ENCODE peak calls at places on chromosome 17, in six cellular contexts. One of them, this sample, is unnamed.

GRCh38 chr17:38619451-38619795 is 13.7 kb upstream of the SRCIN1 start:
- DNase-seq in HCT116: no peak
- DNase-seq in HepG2: no peak
- DNase-seq in K562: no peak
- DNase-seq in H1: no peak
- DNase-seq in GM12878: no peak
- DNase-seq in this sample: no peak

GRCh38 chr17:57667461-57667923 is 77.6 kb downstream of the CCDC182 start:
- DNase-seq in HCT116: no peak
- DNase-seq in HepG2: no peak
- DNase-seq in K562: no peak
- DNase-seq in H1: no peak
- DNase-seq in GM12878: no peak
- DNase-seq in this sample: no peak

GRCh38 chr17:75271955-75272847 is 1.2 kb upstream of the MIF4GD start:
- DNase-seq in HCT116: no peak
- DNase-seq in HepG2: no peak
- DNase-seq in K562: peak; percentile 16
- DNase-seq in H1: no peak
- DNase-seq in GM12878: no peak
- DNase-seq in this sample: no peak

GRCh38 chr17:73827627-73828241 is 183.5 kb upstream of the SDK2 start:
- DNase-seq in HCT116: no peak
- DNase-seq in HepG2: peak; percentile 24
- DNase-seq in K562: no peak
- DNase-seq in H1: peak; percentile 38
- DNase-seq in GM12878: no peak
- DNase-seq in this sample: peak; percentile 88

GRCh38 chr17:66975188-66975587 is 10.7 kb downstream of the CACNG4 start:
- DNase-seq in HCT116: no peak
- DNase-seq in HepG2: no peak
- DNase-seq in K562: no peak
- DNase-seq in H1: no peak
- DNase-seq in GM12878: no peak
- DNase-seq in this sample: no peak

GRCh38 chr17:75031972-75032895 is 14.5 kb downstream of the ATP5PD start:
- DNase-seq in HCT116: peak; percentile 38
- DNase-seq in HepG2: peak; percentile 54
- DNase-seq in K562: peak; percentile 65
- DNase-seq in H1: no peak
- DNase-seq in GM12878: no peak
- DNase-seq in this sample: no peak

GRCh38 chr17:3038941-3039340 is 24.5 kb downstream of the OR1D5 start:
- DNase-seq in HCT116: no peak
- DNase-seq in HepG2: no peak
- DNase-seq in K562: no peak
- DNase-seq in H1: no peak
- DNase-seq in GM12878: no peak
- DNase-seq in this sample: no peak

GRCh38 chr17:8029121-8029520 is 9.7 kb upstream of the ALOX15B start:
- DNase-seq in HCT116: no peak
- DNase-seq in HepG2: no peak
- DNase-seq in K562: no peak
- DNase-seq in H1: no peak
- DNase-seq in GM12878: no peak
- DNase-seq in this sample: no peak

DNA sequence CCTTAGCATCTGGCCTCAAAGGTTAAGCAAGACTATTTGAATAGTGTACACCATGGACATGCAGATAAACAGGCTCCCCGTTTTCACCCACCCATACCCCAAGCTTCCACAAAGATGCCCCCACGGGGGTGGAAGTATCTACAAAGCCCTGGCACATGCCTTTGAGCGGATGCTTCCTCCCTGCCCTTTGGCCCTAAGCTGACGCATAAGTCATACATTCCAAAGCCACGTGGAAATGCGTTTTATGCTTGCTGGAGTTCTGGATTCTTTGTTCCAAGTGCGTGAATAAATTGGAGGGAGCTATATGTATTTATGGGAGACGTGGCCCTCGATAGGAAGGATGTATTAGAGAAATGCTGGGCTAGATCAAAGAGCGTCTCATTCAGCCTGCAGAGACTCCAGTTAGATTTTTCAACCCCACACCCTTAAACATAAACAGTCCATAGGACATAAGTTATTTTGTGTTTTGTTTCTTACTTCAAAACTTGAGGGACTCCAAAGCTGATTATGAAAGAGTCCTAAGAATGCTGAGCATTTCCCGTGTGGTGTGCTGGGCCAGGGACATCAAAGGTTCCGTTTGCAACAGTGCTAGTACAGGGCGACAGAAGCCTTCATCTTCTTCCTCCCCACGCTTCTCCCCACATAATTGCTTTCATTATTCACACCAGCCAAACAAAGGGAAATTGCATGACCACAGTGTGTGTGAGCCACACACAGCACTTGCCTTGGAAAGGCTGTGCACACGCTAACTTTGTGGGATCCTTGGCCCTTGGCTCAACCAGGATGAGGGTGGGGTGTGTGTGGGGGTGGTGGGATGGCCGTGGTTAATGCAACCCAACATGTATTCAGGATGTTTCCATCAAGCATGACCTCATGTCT is 73.6 kb downstream of the WIPI1 start:
- DNase-seq in HCT116: peak; percentile 86
- DNase-seq in HepG2: peak; percentile 99
- DNase-seq in K562: no peak
- DNase-seq in H1: no peak
- DNase-seq in GM12878: no peak
- DNase-seq in this sample: no peak
- TF ChIP-seq ZNF274 in HCT116: no peak
- TF ChIP-seq ZNF274 in HepG2: peak; percentile 52
- TF ChIP-seq ZNF274 in K562: no peak
- TF ChIP-seq ZNF274 in H1: no peak
- TF ChIP-seq ZNF274 in GM12878: no peak
- TF ChIP-seq ZNF274 in this sample: no peak

DNA sequence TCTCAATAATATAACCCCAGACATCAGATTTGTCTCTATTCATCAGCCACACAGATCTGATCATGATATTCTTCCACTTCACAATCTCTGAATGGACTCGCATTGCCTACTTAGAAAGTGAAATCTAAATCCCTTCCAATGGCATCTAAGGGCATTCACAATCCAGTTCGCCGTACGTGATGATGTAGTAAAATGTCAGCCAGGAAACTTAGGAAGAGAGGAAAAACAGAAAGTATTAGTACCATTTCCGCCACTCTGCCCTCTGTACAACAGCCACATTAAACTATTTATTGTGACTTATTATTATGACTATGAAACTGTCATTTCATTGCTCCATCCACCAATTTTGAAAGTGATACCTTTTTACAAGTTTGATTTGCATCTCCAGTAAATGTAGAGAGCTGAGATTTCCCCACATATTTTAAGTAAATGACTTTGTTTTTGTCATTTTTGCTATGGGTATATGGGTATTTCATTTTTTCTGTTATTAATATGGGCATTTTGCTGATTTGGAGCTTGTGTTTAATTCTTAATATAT is 69.4 kb upstream of the SMIM36 start:
- DNase-seq in HCT116: no peak
- DNase-seq in HepG2: no peak
- DNase-seq in K562: no peak
- DNase-seq in H1: no peak
- DNase-seq in GM12878: peak; percentile 16
- DNase-seq in this sample: no peak
- TF ChIP-seq ZNF274 in HCT116: no peak
- TF ChIP-seq ZNF274 in HepG2: no peak
- TF ChIP-seq ZNF274 in K562: no peak
- TF ChIP-seq ZNF274 in H1: no peak
- TF ChIP-seq ZNF274 in GM12878: no peak
- TF ChIP-seq ZNF274 in this sample: no peak

DNA sequence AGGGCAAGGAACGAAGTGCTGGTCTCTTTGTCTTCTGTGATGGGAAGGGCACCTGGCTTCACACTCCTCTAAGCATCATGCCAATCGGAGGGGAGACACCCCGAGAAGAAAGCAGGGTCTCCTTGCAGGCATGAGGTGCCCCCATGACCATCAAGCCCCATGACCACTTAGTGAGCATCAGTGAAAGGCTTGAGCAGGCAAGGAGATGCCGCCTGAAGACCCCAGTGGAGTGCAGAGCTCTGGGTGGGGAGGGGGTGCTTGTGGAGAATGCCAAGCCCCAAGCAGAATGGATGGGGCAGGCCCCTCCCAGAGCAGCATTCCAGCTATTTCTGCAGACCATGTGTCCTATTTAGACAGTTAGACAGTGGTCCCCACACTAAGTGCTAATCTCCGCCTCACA is 232.7 kb upstream of the TNRC6C start:
- DNase-seq in HCT116: no peak
- DNase-seq in HepG2: no peak
- DNase-seq in K562: no peak
- DNase-seq in H1: no peak
- DNase-seq in GM12878: no peak
- DNase-seq in this sample: no peak
- TF ChIP-seq ZNF274 in HCT116: no peak
- TF ChIP-seq ZNF274 in HepG2: no peak
- TF ChIP-seq ZNF274 in K562: no peak
- TF ChIP-seq ZNF274 in H1: no peak
- TF ChIP-seq ZNF274 in GM12878: no peak
- TF ChIP-seq ZNF274 in this sample: no peak

DNA sequence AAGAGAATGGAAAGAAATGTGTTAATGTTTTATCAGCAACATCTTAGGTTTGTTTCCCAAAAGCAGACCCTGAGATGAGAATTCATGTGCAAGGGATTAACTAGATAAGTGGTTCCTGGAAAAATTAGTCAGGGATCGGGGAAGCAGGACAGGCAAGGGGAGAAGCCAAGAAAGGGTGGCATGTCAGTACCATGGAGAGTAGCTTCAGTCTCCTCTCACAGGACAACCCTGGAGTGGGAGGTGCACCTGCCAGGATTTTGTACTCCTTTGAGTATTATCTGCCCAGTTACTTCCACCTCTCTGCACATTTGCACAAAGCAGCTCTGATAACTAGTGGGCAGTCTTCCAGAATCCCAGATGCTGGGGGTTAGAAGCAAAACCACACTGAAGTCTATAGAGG is 117.0 kb downstream of the RGS9 start:
- DNase-seq in HCT116: no peak
- DNase-seq in HepG2: peak; percentile 32
- DNase-seq in K562: no peak
- DNase-seq in H1: no peak
- DNase-seq in GM12878: no peak
- DNase-seq in this sample: no peak
- TF ChIP-seq ZNF274 in HCT116: no peak
- TF ChIP-seq ZNF274 in HepG2: no peak
- TF ChIP-seq ZNF274 in K562: no peak
- TF ChIP-seq ZNF274 in H1: no peak
- TF ChIP-seq ZNF274 in GM12878: no peak
- TF ChIP-seq ZNF274 in this sample: no peak

DNA sequence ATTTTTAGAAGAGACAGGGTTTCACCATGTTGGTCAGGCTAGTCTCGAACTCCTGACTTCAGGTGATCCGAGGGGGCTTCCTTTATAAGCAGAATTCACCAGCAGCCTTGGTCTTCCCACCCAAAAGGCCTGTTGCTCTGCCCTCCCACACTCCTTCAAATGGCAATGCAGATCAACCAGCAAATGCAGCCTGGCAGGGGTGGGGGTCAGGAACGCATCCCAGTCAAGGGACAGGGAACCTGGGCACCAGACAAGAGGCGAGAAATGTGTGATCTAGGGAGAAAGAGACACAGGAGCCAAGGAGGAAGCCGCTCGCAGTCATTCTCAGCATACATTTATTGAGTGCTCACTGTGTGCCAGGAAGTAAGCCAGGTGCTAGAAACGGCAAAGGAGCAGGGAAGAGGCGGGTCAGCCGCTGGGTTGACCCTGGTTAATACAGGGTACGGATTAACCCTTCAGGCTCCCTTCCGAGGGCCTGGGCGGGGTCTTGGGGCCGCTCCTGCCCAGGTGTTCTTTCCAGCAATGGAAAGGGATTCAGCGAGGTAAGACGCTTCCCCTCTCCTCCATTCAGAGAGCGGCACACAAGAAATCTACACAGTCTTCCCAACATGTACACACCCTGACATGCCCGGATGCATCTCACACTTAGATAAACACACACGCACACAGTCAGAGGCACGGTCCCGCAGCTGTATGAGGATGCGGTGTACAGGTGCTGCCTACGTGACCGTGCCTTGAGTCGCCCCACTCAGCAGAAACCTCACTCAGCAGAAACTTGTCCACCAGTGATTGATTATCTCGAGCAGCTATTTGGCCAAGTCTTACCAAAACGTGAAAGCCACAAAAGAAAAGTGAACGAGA is 6.6 kb upstream of the PITPNA start:
- DNase-seq in HCT116: no peak
- DNase-seq in HepG2: no peak
- DNase-seq in K562: no peak
- DNase-seq in H1: no peak
- DNase-seq in GM12878: no peak
- DNase-seq in this sample: no peak
- TF ChIP-seq ZNF274 in HCT116: no peak
- TF ChIP-seq ZNF274 in HepG2: no peak
- TF ChIP-seq ZNF274 in K562: no peak
- TF ChIP-seq ZNF274 in H1: no peak
- TF ChIP-seq ZNF274 in GM12878: no peak
- TF ChIP-seq ZNF274 in this sample: no peak

GRCh38 chr17:52157161-52157560 is 1.4 kb downstream of the CA10 start:
- DNase-seq in HCT116: no peak
- DNase-seq in HepG2: no peak
- DNase-seq in K562: no peak
- DNase-seq in H1: no peak
- DNase-seq in GM12878: no peak
- DNase-seq in this sample: no peak

GRCh38 chr17:52159810-52160578 is 1.5 kb upstream of the CA10 start:
- DNase-seq in HCT116: no peak
- DNase-seq in HepG2: no peak
- DNase-seq in K562: no peak
- DNase-seq in H1: no peak
- DNase-seq in GM12878: no peak
- DNase-seq in this sample: no peak

GRCh38 chr17:52158450-52159042 is at the start of gene CA10:
- DNase-seq in HCT116: no peak
- DNase-seq in HepG2: no peak
- DNase-seq in K562: no peak
- DNase-seq in H1: peak; percentile 51
- DNase-seq in GM12878: no peak
- DNase-seq in this sample: no peak

GRCh38 chr17:52157603-52158449 is 688 bp downstream of the CA10 start:
- DNase-seq in HCT116: no peak
- DNase-seq in HepG2: no peak
- DNase-seq in K562: no peak
- DNase-seq in H1: no peak
- DNase-seq in GM12878: no peak
- DNase-seq in this sample: no peak

DNA sequence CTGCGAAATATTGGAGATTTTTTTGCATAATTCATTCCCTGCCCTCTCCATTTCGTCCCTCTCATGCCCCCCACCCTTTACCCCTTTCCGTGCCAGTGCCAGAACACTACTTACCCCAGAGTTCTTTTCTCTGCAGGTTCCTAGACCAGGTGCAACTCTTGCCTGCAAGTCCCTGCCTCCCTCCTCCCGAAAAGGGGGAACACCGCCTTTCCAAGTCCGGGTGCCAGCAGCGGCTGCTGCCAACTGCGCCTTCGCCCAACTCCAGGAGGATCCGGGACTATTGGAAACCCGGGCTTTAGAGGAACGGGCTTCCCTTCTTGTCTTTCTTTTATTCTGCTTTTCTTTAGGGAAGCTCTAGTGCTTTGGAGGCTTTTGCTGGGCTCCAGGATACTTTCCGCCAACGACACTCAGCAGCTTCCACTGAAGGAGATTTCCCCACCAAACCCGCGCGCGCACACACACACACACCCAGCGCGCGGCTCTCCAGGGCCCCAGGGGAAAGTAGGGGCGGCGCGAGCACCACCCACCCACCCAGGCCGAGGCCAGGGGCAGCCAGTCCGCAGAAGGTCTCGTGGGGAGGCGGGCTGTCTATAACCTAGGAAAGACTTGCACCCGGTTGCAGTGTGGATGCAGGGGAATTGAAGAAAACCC is 770 bp upstream of the CA10 start:
- DNase-seq in HCT116: no peak
- DNase-seq in HepG2: no peak
- DNase-seq in K562: no peak
- DNase-seq in H1: no peak
- DNase-seq in GM12878: no peak
- DNase-seq in this sample: no peak
- TF ChIP-seq ZNF274 in HCT116: no peak
- TF ChIP-seq ZNF274 in HepG2: no peak
- TF ChIP-seq ZNF274 in K562: no peak
- TF ChIP-seq ZNF274 in H1: no peak
- TF ChIP-seq ZNF274 in GM12878: no peak
- TF ChIP-seq ZNF274 in this sample: no peak

This sample was measured in NT2/D1.